ENCODE peak calls at places on chromosome 18, in six cellular contexts. One of them, this sample, is unnamed.

GRCh38 chr18:77133920-77134496 is 1.4 kb upstream of the MBP start:
- DNase-seq in neural crest cell: no peak
- DNase-seq in A172: no peak
- DNase-seq in fibroblast of mammary gland: no peak
- DNase-seq in midbrain: no peak
- DNase-seq in activated T-cell treated with anti-CD3 and anti-CD28 coated beads, Interleukin-2, amount 50 U/mL, for 24 hours: peak
- DNase-seq in this sample: no peak

GRCh38 chr18:8097942-8098341 is 511.3 kb upstream of the RAB12 start:
- DNase-seq in neural crest cell: no peak
- DNase-seq in A172: no peak
- DNase-seq in fibroblast of mammary gland: no peak
- DNase-seq in midbrain: no peak
- DNase-seq in activated T-cell treated with anti-CD3 and anti-CD28 coated beads, Interleukin-2, amount 50 U/mL, for 24 hours: no peak
- DNase-seq in this sample: no peak

GRCh38 chr18:57923606-57924005 is 120.4 kb upstream of the NEDD4L start:
- DNase-seq in neural crest cell: no peak
- DNase-seq in A172: no peak
- DNase-seq in fibroblast of mammary gland: no peak
- DNase-seq in midbrain: no peak
- DNase-seq in activated T-cell treated with anti-CD3 and anti-CD28 coated beads, Interleukin-2, amount 50 U/mL, for 24 hours: no peak
- DNase-seq in this sample: no peak

GRCh38 chr18:36186461-36187137 is 698 bp upstream of the MOCOS start:
- DNase-seq in neural crest cell: no peak
- DNase-seq in A172: peak
- DNase-seq in fibroblast of mammary gland: peak
- DNase-seq in midbrain: no peak
- DNase-seq in activated T-cell treated with anti-CD3 and anti-CD28 coated beads, Interleukin-2, amount 50 U/mL, for 24 hours: peak
- DNase-seq in this sample: no peak

GRCh38 chr18:8044004-8044403 is 476.9 kb downstream of the PTPRM start:
- DNase-seq in neural crest cell: no peak
- DNase-seq in A172: no peak
- DNase-seq in fibroblast of mammary gland: no peak
- DNase-seq in midbrain: no peak
- DNase-seq in activated T-cell treated with anti-CD3 and anti-CD28 coated beads, Interleukin-2, amount 50 U/mL, for 24 hours: no peak
- DNase-seq in this sample: no peak

GRCh38 chr18:62183578-62184195 is 3.2 kb downstream of the PIGN start:
- DNase-seq in neural crest cell: peak
- DNase-seq in A172: peak
- DNase-seq in fibroblast of mammary gland: peak
- DNase-seq in midbrain: peak
- DNase-seq in activated T-cell treated with anti-CD3 and anti-CD28 coated beads, Interleukin-2, amount 50 U/mL, for 24 hours: no peak
- DNase-seq in this sample: no peak

GRCh38 chr18:58354051-58354450 is 274.8 kb downstream of the ALPK2 start:
- DNase-seq in neural crest cell: no peak
- DNase-seq in A172: no peak
- DNase-seq in fibroblast of mammary gland: no peak
- DNase-seq in midbrain: no peak
- DNase-seq in activated T-cell treated with anti-CD3 and anti-CD28 coated beads, Interleukin-2, amount 50 U/mL, for 24 hours: no peak
- DNase-seq in this sample: no peak

GRCh38 chr18:13003466-13003896 is 12.3 kb downstream of the CEP192 start:
- DNase-seq in neural crest cell: peak
- DNase-seq in A172: peak
- DNase-seq in fibroblast of mammary gland: peak
- DNase-seq in midbrain: no peak
- DNase-seq in activated T-cell treated with anti-CD3 and anti-CD28 coated beads, Interleukin-2, amount 50 U/mL, for 24 hours: no peak
- DNase-seq in this sample: peak

GRCh38 chr18:76679877-76680276 is 142.5 kb upstream of the ZNF236 start:
- DNase-seq in neural crest cell: no peak
- DNase-seq in A172: no peak
- DNase-seq in fibroblast of mammary gland: no peak
- DNase-seq in midbrain: no peak
- DNase-seq in activated T-cell treated with anti-CD3 and anti-CD28 coated beads, Interleukin-2, amount 50 U/mL, for 24 hours: no peak
- DNase-seq in this sample: no peak

GRCh38 chr18:22348521-22349316 is 69.0 kb downstream of the CTAGE1 start:
- DNase-seq in neural crest cell: no peak
- DNase-seq in A172: peak
- DNase-seq in fibroblast of mammary gland: no peak
- DNase-seq in midbrain: no peak
- DNase-seq in activated T-cell treated with anti-CD3 and anti-CD28 coated beads, Interleukin-2, amount 50 U/mL, for 24 hours: peak
- DNase-seq in this sample: peak

GRCh38 chr18:74420926-74421325 is 36.2 kb downstream of the DIPK1C start:
- DNase-seq in neural crest cell: no peak
- DNase-seq in A172: no peak
- DNase-seq in fibroblast of mammary gland: peak
- DNase-seq in midbrain: no peak
- DNase-seq in activated T-cell treated with anti-CD3 and anti-CD28 coated beads, Interleukin-2, amount 50 U/mL, for 24 hours: no peak
- DNase-seq in this sample: no peak

GRCh38 chr18:36402765-36403396 is 105.4 kb downstream of the FHOD3 start:
- DNase-seq in neural crest cell: no peak
- DNase-seq in A172: no peak
- DNase-seq in fibroblast of mammary gland: peak
- DNase-seq in midbrain: no peak
- DNase-seq in activated T-cell treated with anti-CD3 and anti-CD28 coated beads, Interleukin-2, amount 50 U/mL, for 24 hours: no peak
- DNase-seq in this sample: no peak

GRCh38 chr18:5620284-5620683 is 76.5 kb upstream of the EPB41L3 start:
- DNase-seq in neural crest cell: no peak
- DNase-seq in A172: no peak
- DNase-seq in fibroblast of mammary gland: peak
- DNase-seq in midbrain: no peak
- DNase-seq in activated T-cell treated with anti-CD3 and anti-CD28 coated beads, Interleukin-2, amount 50 U/mL, for 24 hours: no peak
- DNase-seq in this sample: no peak

GRCh38 chr18:63088262-63088661 is 231.3 kb downstream of the BCL2 start:
- DNase-seq in neural crest cell: no peak
- DNase-seq in A172: no peak
- DNase-seq in fibroblast of mammary gland: no peak
- DNase-seq in midbrain: no peak
- DNase-seq in activated T-cell treated with anti-CD3 and anti-CD28 coated beads, Interleukin-2, amount 50 U/mL, for 24 hours: no peak
- DNase-seq in this sample: no peak

GRCh38 chr18:54958711-54959625 is at the start of gene CCDC68:
- DNase-seq in neural crest cell: no peak
- DNase-seq in A172: no peak
- DNase-seq in fibroblast of mammary gland: no peak
- DNase-seq in midbrain: no peak
- DNase-seq in activated T-cell treated with anti-CD3 and anti-CD28 coated beads, Interleukin-2, amount 50 U/mL, for 24 hours: no peak
- DNase-seq in this sample: no peak

GRCh38 chr18:79010802-79011201 is 31.2 kb downstream of the SALL3 start:
- DNase-seq in neural crest cell: no peak
- DNase-seq in A172: no peak
- DNase-seq in fibroblast of mammary gland: no peak
- DNase-seq in midbrain: no peak
- DNase-seq in activated T-cell treated with anti-CD3 and anti-CD28 coated beads, Interleukin-2, amount 50 U/mL, for 24 hours: no peak
- DNase-seq in this sample: no peak

This sample was measured in progenitor cell of endocrine pancreas.